ENCODE peak calls at places on chromosomes 13 and 19, in nine cellular contexts. E is BE2C, X is A673, Q is HAP-1, D is heart right ventricle, K is heart left ventricle, C is IMR-90, M is ovary, B is cardiac muscle cell. H is an unnamed sample. For H3K4me1, the result is how much of the 10 kb centered on the place peaks cover.

GRCh38 chr13:29909975-29910674 is 59.7 kb upstream of the UBL3 start:
- DNase-seq in E (no peak), X (no peak), Q (no peak), D (no peak), K (no peak), C (peak), M (no peak), B (no peak), H (no peak)

GRCh38 chr19:7701049-7701653 is 780 bp downstream of the FCER2 start:
- DNase-seq in E (no peak), X (no peak), Q (no peak), D (no peak), K (no peak), C (no peak), M (no peak), B (no peak), H (no peak)

GRCh38 chr13:30078059-30078458 is 227.6 kb upstream of the UBL3 start:
- DNase-seq in E (no peak), X (no peak), Q (no peak), D (no peak), K (no peak), C (no peak), M (no peak), B (no peak), H (no peak)

GRCh38 chr13:33508060-33508459 is 222.5 kb upstream of the STARD13 start:
- DNase-seq in E (no peak), X (no peak), Q (no peak), D (no peak), K (no peak), C (no peak), M (no peak), B (no peak), H (no peak)

GRCh38 chr13:50914301-50914700 is 4.7 kb downstream of the RNASEH2B start:
- DNase-seq in E (no peak), X (no peak), Q (no peak), D (no peak), K (no peak), C (no peak), M (no peak), B (no peak), H (no peak)

GRCh38 chr13:79637086-79637763 is 156.3 kb downstream of the NDFIP2 start:
- DNase-seq in E (peak), X (peak), Q (no peak), D (peak), K (peak), C (no peak), M (peak), B (peak), H (no peak)

GRCh38 chr19:1749373-1750342 is 3.6 kb upstream of the ONECUT3 start:
- DNase-seq in E (no peak), X (no peak), Q (no peak), D (no peak), K (no peak), C (no peak), M (no peak), B (no peak), H (no peak)

GRCh38 chr13:29448124-29448685 is 147.3 kb downstream of the SLC7A1 start:
- DNase-seq in E (no peak), X (no peak), Q (no peak), D (no peak), K (no peak), C (no peak), M (no peak), B (peak), H (no peak)

GRCh38 chr13:78608705-78609463 is 5.5 kb upstream of the POU4F1 start:
- DNase-seq in E (peak), X (no peak), Q (no peak), D (no peak), K (no peak), C (no peak), M (no peak), B (no peak), H (no peak)

GRCh38 chr13:77386880-77387606 is 60.1 kb upstream of the MYCBP2 start:
- DNase-seq in E (no peak), X (no peak), Q (no peak), D (no peak), K (no peak), C (peak), M (no peak), B (no peak), H (no peak)

GRCh38 chr13:95754069-95754468 is 77.1 kb downstream of the DNAJC3 start:
- DNase-seq in E (no peak), X (no peak), Q (no peak), D (no peak), K (no peak), C (no peak), M (no peak), B (no peak), H (no peak)

GRCh38 chr19:15091918-15092753 is 10.1 kb downstream of the OR1I1 start:
- DNase-seq in E (peak), X (peak), Q (peak), D (peak), K (no peak), C (peak), M (no peak), B (peak), H (peak)

GRCh38 chr13:69579351-69579750 is 528.3 kb upstream of the ATXN8OS start:
- DNase-seq in E (no peak), X (peak), Q (no peak), D (no peak), K (no peak), C (no peak), M (no peak), B (peak), H (no peak)

GRCh38 chr19:35549174-35549788 is 3.9 kb downstream of the TMEM147 start:
- DNase-seq in E (peak), X (peak), Q (peak), D (no peak), K (no peak), C (peak), M (peak), B (peak), H (no peak)

GRCh38 chr19:31066385-31066784 is 282.9 kb downstream of the TSHZ3 start:
- DNase-seq in E (no peak), X (peak), Q (no peak), D (no peak), K (no peak), C (peak), M (no peak), B (no peak), H (no peak)

GRCh38 chr19:17490411-17490810 is 20.1 kb downstream of the SLC27A1 start:
- DNase-seq in E (no peak), X (no peak), Q (no peak), D (no peak), K (no peak), C (no peak), M (no peak), B (no peak), H (no peak)

GRCh38 chr19:34237939-34238338 is 16.4 kb upstream of the GARRE1 start:
- DNase-seq in E (no peak), X (no peak), Q (no peak), D (no peak), K (no peak), C (no peak), M (no peak), B (no peak), H (no peak)

GRCh38 chr19:51365211-51366049 is 758 bp downstream of the ETFB start:
- DNase-seq in E (peak), X (peak), Q (peak), D (no peak), K (no peak), C (peak), M (peak), B (peak), H (peak)

GRCh38 chr19:9622531-9622930 is 1.5 kb upstream of the ZNF561 start:
- DNase-seq in E (no peak), X (no peak), Q (no peak), D (no peak), K (no peak), C (no peak), M (no peak), B (no peak), H (no peak)

GRCh38 chr13:101529419-101529818 is 76.9 kb downstream of the ITGBL1 start:
- DNase-seq in E (no peak), X (peak), Q (no peak), D (no peak), K (no peak), C (peak), M (no peak), B (no peak), H (no peak)

GRCh38 chr19:13980340-13980739 is 25.8 kb downstream of the RFX1 start:
- DNase-seq in E (peak), X (no peak), Q (no peak), D (no peak), K (no peak), C (no peak), M (no peak), B (no peak), H (no peak)

GRCh38 chr19:23481043-23481442 is 85.8 kb upstream of the ZNF91 start:
- DNase-seq in E (no peak), X (no peak), Q (no peak), D (no peak), K (no peak), C (no peak), M (no peak), B (no peak), H (no peak)

GRCh38 chr19:4570423-4570822 is 10.9 kb upstream of the SEMA6B start:
- DNase-seq in E (no peak), X (no peak), Q (no peak), D (no peak), K (no peak), C (no peak), M (no peak), B (no peak), H (no peak)

GRCh38 chr13:76316998-76317527 is 569.1 kb downstream of the KCTD12 start:
- DNase-seq in E (no peak), X (no peak), Q (no peak), D (no peak), K (no peak), C (peak), M (no peak), B (no peak), H (no peak)

GRCh38 chr13:32272021-32272695 is 43.0 kb downstream of the ZAR1L start:
- DNase-seq in E (no peak), X (no peak), Q (no peak), D (no peak), K (no peak), C (no peak), M (no peak), B (no peak), H (no peak)

GRCh38 chr13:79538757-79539156 is 57.8 kb downstream of the NDFIP2 start:
- DNase-seq in E (no peak), X (no peak), Q (no peak), D (no peak), K (no peak), C (no peak), M (no peak), B (no peak), H (no peak)

GRCh38 chr19:42316223-42317211 is 3.4 kb downstream of the TMEM145 start:
- DNase-seq in E (peak), X (no peak), Q (no peak), D (no peak), K (peak), C (peak), M (no peak), B (no peak), H (no peak)

GRCh38 chr13:110421696-110422395 is 114.8 kb downstream of the COL4A2 start:
- DNase-seq in E (no peak), X (no peak), Q (no peak), D (no peak), K (no peak), C (peak), M (no peak), B (no peak), H (no peak)

GRCh38 chr19:17125052-17125727 is 49.6 kb downstream of the MYO9B start:
- DNase-seq in E (no peak), X (no peak), Q (no peak), D (no peak), K (no peak), C (peak), M (no peak), B (no peak), H (no peak)

GRCh38 chr19:4051175-4052101 is 15.3 kb downstream of the ZBTB7A start:
- DNase-seq in E (peak), X (no peak), Q (no peak), D (no peak), K (no peak), C (peak), M (no peak), B (no peak), H (no peak)

GRCh38 chr13:97222934-97223710 is 989 bp downstream of the MBNL2 start:
- DNase-seq in E (no peak), X (peak), Q (no peak), D (no peak), K (no peak), C (no peak), M (no peak), B (no peak), H (no peak)

GRCh38 chr19:50568321-50569022 is at the start of gene LRRC4B:
- DNase-seq in E (no peak), X (peak), Q (no peak), D (no peak), K (no peak), C (no peak), M (no peak), B (peak), H (no peak)

GRCh38 chr13:23673354-23673753 is 103.1 kb downstream of the TNFRSF19 start:
- DNase-seq in E (no peak), X (no peak), Q (peak), D (no peak), K (no peak), C (peak), M (no peak), B (no peak), H (no peak)

DNA sequence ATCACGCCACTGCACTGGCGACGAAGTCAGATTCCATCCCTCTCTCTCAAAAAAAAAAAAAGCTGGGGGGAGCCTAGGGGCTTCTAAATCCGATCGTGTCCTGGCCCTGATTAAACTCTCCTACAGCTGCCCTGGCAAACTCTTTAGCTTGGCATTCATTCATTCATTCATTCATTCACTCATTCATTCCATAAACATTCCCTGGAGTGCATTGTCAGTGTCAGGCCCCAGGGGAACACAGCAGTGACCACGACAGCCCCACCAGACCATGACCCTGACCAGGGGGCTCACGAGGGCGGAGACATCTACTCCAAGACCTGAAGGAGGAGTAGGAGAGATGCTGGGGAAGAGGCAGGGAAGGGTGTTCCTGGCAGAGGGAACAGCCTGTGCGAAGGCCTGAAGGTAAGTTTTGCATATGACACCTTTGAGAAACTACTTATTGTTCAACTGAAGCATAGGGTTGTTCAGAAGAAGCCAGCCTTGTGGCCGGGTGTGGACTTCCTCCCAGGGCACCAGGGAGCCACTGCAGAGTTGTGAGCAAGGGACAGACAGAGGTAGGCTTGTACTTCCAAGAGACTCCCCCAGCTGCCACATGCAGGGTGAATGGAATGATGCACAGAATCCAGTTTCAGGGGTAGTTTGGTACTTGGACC is 24.5 kb downstream of the CEACAM16 start:
- DNase-seq in E (no peak), X (no peak), Q (no peak), D (no peak), K (no peak), C (no peak), M (no peak), B (no peak), H (no peak)
- H3K4me1 ChIP-seq in E (under half), X (under half), Q (under half), D (half or more), K (under half), C (under half), M (under half), B (under half), H (under half)

DNA sequence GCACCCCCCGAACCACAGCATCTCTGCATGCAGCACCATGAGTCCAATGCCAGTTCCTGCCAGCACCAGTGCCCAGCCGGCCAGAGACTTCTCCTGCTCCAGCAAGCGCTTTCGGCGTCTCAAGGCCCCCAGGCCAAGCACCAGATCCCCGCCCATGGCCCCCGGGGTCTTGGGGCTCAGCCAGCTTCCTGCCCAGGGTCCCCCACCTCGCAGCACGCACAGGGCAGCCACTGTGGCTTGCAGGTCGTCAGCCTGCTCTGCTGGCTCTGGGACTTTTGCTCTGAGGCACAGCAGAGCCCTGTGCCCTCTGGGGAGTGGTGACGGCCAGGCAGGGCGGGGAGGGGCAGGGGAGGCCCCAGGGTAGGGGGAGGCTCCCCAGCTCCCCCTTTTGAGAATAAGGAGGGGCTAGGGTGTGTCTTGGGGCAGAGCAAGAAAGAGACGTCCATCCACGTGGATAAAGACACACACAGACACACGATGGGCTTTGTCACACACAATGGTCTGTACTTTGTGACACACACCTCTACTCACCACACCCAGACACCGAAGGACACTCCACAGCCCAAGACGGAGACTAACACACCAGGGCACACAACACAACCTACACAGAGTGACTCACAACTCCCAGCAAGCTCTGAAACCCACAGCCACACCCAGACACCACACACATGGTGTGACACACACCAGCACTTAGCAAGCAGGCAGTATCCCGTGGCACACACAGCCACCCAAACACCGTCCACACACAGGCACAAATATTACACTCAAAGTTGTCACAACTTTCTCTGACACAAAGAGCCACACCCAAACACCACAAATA is at the start of gene KCNN4:
- DNase-seq in E (no peak), X (no peak), Q (no peak), D (no peak), K (no peak), C (peak), M (no peak), B (no peak), H (no peak)
- H3K4me1 ChIP-seq in E (under half), X (under half), Q (under half), D (half or more), K (under half), C (under half), M (under half), B (under half), H (under half)

DNA sequence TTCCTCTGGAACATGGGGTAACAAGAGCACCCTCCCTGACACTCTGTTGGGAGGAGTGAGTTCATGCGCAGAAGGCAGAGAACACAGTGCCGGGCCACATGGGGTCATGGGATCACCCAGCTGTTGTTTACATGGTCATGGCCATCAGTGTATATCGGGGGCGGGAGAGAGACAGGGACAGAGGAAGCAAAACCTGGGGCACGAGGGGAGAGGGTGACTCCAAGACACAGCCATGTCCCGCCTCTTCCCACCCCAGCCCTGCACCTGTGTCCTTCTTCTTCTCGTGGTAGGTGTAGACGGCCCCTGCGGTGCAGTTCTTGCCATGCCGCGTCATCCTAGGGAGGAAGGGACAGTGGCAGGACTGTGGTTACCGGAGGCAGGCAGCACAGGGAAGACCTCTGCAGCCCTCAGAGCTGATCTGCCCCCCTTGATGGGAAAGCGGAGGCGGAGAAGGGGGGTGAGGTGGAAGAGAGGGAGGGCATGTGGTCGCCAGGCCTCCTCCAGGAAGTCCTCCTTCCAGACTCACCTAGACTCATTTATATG is 19.9 kb downstream of the NOSIP start:
- DNase-seq in E (no peak), X (no peak), Q (no peak), D (no peak), K (peak), C (no peak), M (no peak), B (no peak), H (no peak)
- H3K4me1 ChIP-seq in E (under half), X (under half), Q (under half), D (half or more), K (under half), C (under half), M (under half), B (under half), H (under half)

DNA sequence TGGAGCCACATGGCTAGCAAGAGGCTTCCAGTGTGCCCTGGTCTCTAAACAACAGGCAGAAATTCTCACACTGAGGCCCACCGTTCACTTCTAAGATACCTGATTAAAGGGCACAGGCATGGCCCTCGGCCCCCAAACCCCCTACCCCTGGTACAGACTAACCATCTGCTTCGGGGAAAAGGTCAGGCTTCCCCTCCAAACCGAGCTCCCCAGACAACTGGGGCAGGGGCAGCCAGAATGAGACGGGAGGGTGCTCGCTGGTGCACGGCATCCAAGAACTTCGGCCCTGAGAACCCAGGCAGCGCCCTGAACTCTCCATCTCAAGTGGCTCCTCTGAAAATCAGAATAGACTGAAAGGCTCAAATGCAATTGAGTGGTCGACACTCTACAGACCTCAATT is 5.6 kb downstream of the PPP6R1 start:
- DNase-seq in E (no peak), X (no peak), Q (no peak), D (no peak), K (no peak), C (no peak), M (no peak), B (no peak), H (no peak)
- H3K4me1 ChIP-seq in E (under half), X (under half), Q (under half), D (half or more), K (half or more), C (under half), M (under half), B (under half), H (under half)

GRCh38 chr19:18834644-18834984 is 2.9 kb downstream of the UPF1 start:
- DNase-seq in E (no peak), X (no peak), Q (no peak), D (no peak), K (no peak), C (no peak), M (no peak), B (no peak), H (no peak)
- H3K4me1 ChIP-seq in E (under half), X (under half), Q (under half), D (half or more), K (half or more), C (under half), M (under half), B (under half), H (half or more)

H was measured in sigmoid colon.